ENCODE peak calls at places on chromosome 20, in five cellular contexts. M is left ventricle myocardium inferior, I is upper lobe of left lung, X is astrocyte of the cerebellum, S is HCT116. H is an unnamed sample.

GRCh38 chr20:10660661-10661060 is 13.1 kb downstream of the JAG1 start:
- DNase-seq in S (no peak), M (no peak), X (no peak), I (no peak), H (no peak)

GRCh38 chr20:297925-298754 is 770 bp downstream of the ZCCHC3 start:
- DNase-seq in X (no peak), I (peak; percentile 88), M (peak; percentile 68), S (no peak), H (no peak)

GRCh38 chr20:13809373-13809772 is 24.5 kb downstream of the NDUFAF5 start:
- DNase-seq in I (no peak), S (no peak), X (no peak), M (no peak), H (no peak)

GRCh38 chr20:59120491-59120890 is 43.1 kb upstream of the ZNF831 start:
- DNase-seq in M (no peak), X (no peak), I (no peak), S (no peak), H (no peak)

GRCh38 chr20:19688031-19688806 is 69.8 kb upstream of the RIN2 start:
- DNase-seq in X (peak; percentile 39), I (peak; percentile 75), S (peak; percentile 34), M (peak; percentile 80), H (peak; percentile 61)

GRCh38 chr20:15759546-15760216 is 813.6 kb downstream of the KIF16B start:
- DNase-seq in I (no peak), X (no peak), M (no peak), S (no peak), H (peak; percentile 18)

GRCh38 chr20:59820204-59821041 is 113.0 kb downstream of the SYCP2 start:
- DNase-seq in I (peak; percentile 29), S (no peak), M (peak; percentile 71), X (no peak), H (no peak)

GRCh38 chr20:8094415-8094818 is 37.6 kb upstream of the PLCB1 start:
- DNase-seq in S (no peak), M (peak; percentile 67), I (peak; percentile 65), X (peak; percentile 54), H (peak; percentile 35)

DNA sequence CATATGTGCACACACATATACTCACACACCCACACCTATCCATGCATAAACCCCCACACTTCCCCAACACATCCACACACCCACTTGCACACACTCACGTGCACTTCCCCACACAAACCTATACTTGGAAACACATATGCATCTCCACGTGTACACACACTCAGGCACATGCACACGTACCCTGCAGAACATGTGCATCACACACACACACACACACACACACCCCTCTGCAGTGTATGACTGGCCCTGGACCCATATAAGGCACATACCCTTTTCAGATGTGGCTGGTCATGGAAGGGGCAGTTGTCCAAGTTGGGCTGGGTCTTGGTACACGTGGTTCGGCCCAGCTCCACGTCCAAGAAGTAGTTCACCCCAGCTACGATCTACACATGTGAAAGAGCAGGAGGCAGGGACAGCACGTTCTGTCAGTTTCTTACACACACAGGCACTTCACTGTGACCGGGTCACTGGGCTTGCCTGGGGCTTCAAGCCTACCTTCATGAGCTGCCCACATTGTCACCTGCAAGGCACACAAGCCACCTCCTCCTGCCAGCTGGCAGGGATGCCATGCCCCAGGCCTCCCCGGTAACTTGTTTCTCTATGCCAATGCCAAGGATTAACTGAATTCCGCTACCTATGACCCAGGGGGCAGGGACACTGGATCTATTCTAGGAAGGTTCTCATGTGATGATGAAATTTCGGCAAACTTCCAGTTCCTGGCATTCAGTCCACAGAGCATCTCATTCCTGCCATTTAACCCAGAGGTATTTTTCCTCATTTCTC is 2.6 kb downstream of the CST3 start:
- DNase-seq in M (peak; percentile 72), S (no peak), X (no peak), I (no peak), H (no peak)
- H3K4me3 ChIP-seq in M (peak overlapping the region; percentile 84), S (no peak overlapping the region), X (no peak overlapping the region), I (no peak overlapping the region), H (no peak overlapping the region)

GRCh38 chr20:63269724-63270123 is 2.9 kb upstream of the ARFGAP1 start:
- DNase-seq in X (no peak), S (no peak), M (no peak), I (no peak), H (no peak)

GRCh38 chr20:63268256-63268655 is 4.4 kb upstream of the ARFGAP1 start:
- DNase-seq in X (no peak), S (no peak), I (no peak), M (no peak), H (no peak)

GRCh38 chr20:63267681-63268080 is 4.9 kb upstream of the ARFGAP1 start:
- DNase-seq in S (no peak), X (no peak), M (no peak), I (no peak), H (no peak)

GRCh38 chr20:63270606-63271325 is 1.8 kb upstream of the ARFGAP1 start:
- DNase-seq in X (no peak), I (no peak), M (no peak), S (no peak), H (no peak)

DNA sequence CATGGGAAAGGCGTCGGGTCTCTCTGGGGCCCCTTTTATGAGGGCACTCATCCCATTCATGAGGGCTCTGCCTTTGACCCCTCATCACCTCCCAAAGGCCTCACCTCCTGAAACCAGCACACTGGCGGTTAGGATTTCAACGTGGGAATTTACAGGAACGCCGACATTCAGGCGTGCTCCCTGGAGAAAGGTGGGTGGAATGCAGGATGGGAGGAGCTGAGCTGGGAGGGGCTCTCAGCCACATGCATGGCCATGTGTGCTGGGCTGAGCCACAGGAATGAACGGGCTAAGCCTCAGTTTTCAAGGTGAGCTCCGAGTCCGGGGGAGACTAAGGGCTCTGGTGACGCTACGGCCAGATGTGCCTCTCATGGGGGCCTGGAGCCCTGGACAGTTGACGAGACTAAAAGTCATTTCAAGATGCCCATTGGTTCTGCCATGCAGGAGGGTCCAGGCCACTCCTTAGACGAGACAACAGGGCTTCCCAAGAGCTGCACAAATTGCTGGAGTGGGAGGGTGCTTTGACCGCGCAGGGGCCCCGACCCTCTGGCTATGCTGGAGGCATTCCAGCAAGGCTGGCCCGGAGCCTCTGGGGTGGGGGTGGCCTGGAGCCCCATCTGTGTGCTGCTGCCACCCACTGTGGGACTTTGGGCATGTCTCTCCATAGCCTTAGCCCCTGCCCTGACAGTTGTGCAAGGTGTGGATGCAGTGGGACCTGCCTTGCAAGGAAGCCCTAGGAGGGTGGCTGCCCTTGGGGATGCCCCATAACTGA is 3.8 kb upstream of the ARFGAP1 start:
- DNase-seq in S (no peak), I (no peak), M (no peak), X (no peak), H (no peak)
- H3K4me3 ChIP-seq in S (no peak overlapping the region), I (no peak overlapping the region), M (no peak overlapping the region), X (no peak overlapping the region), H (no peak overlapping the region)

GRCh38 chr20:44137210-44137781 is 49.7 kb downstream of the JPH2 start:
- DNase-seq in M (peak; percentile 72), I (no peak), S (no peak), X (no peak), H (peak; percentile 17)

GRCh38 chr20:44135811-44136204 is 51.2 kb downstream of the JPH2 start:
- DNase-seq in X (no peak), I (no peak), S (no peak), M (no peak), H (no peak)

GRCh38 chr20:44136579-44136978 is 50.4 kb downstream of the JPH2 start:
- DNase-seq in S (no peak), I (no peak), X (no peak), M (no peak), H (no peak)

GRCh38 chr20:44133424-44133823 is 53.6 kb downstream of the JPH2 start:
- DNase-seq in S (no peak), I (no peak), X (no peak), M (no peak), H (no peak)

GRCh38 chr20:44134897-44135810 is 51.8 kb downstream of the JPH2 start:
- DNase-seq in I (no peak), M (no peak), X (no peak), S (no peak), H (no peak)
- H3K4me3 ChIP-seq in I (no peak overlapping the region), M (no peak overlapping the region), X (no peak overlapping the region), S (no peak overlapping the region), H (no peak overlapping the region)

GRCh38 chr20:63027425-63028389 is 20.9 kb upstream of the BHLHE23 start:
- DNase-seq in I (no peak), X (no peak), S (no peak), M (peak; percentile 10), H (no peak)

GRCh38 chr20:63029358-63030121 is 22.8 kb upstream of the BHLHE23 start:
- DNase-seq in X (no peak), M (peak; percentile 4), S (no peak), I (no peak), H (no peak)

GRCh38 chr20:63026582-63027424 is 20.0 kb upstream of the BHLHE23 start:
- DNase-seq in M (peak; percentile 5), S (no peak), X (no peak), I (no peak), H (no peak)

GRCh38 chr20:63025534-63026331 is 19.0 kb upstream of the BHLHE23 start:
- DNase-seq in I (no peak), M (peak; percentile 11), X (no peak), S (no peak), H (peak; percentile 12)

GRCh38 chr20:63028461-63028921 is 21.7 kb upstream of the BHLHE23 start:
- DNase-seq in S (no peak), X (no peak), M (no peak), I (no peak), H (no peak)
- H3K4me3 ChIP-seq in S (no peak overlapping the region), X (no peak overlapping the region), M (no peak overlapping the region), I (no peak overlapping the region), H (no peak overlapping the region)

GRCh38 chr20:4245542-4245941 is 230.2 kb upstream of the RNF24 start:
- DNase-seq in X (no peak), S (no peak), M (no peak), I (no peak), H (no peak)

GRCh38 chr20:4246428-4246827 is 231.1 kb upstream of the RNF24 start:
- DNase-seq in S (no peak), X (no peak), I (no peak), M (no peak), H (no peak)

GRCh38 chr20:4247261-4247660 is 231.9 kb upstream of the RNF24 start:
- DNase-seq in I (no peak), M (no peak), S (no peak), X (no peak), H (no peak)

GRCh38 chr20:4244700-4245485 is 229.5 kb upstream of the RNF24 start:
- DNase-seq in S (no peak), M (no peak), I (no peak), X (no peak), H (no peak)

DNA sequence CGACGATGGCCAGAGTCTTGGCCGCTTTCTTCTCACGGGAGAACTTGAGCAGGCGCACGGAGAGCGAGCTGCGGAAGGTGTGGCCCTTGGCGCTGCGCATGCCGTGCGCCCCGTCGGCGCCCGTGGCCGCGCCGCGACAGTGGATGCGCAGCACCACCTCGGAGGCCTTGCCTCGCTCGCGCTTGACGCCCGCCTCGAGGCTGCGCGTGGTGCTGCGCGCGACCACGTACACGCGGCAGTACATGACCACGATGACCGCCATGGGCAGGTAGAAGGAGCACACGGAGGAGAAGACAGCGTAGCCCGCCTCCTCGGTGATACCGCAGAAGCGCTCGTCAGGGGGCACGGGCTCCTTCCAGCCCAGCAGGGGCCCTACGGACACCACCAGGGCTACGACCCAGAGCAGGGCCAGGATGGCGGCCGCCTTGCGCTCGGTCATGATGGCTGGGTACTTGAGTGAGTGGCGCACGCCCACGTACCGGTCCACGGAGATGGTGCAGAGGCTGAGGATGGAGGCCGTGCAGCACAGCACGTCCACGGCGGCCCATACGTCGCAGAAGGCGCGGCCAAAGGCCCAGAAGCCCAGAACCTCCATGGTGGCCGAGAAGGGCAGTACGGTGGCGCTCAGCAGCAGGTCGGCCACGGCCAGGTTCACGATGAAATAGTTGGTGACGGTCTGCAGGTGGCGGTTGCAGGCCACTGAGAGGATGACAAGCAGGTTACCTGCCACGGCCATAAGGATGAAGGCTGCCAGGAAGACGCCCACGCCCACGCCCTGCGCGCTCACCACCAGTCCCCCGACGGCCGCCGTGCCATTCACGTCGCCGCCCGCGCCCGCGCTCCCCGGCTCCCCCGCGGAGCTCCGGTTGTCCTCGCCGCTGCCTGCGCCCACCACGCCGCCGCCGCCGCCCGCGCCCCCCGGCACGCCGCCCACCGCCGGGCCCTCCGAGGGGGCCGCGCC is 232.8 kb upstream of the RNF24 start:
- DNase-seq in S (no peak), I (no peak), M (no peak), X (no peak), H (no peak)
- H3K4me3 ChIP-seq in S (no peak overlapping the region), I (peak overlapping the region; percentile 27), M (peak overlapping the region; percentile 69), X (peak overlapping the region; percentile 50), H (peak overlapping the region; percentile 72)

H was measured in BJ.